ENCODE peak calls at places on chromosomes 4 and X, in seven cellular contexts. One of them, this sample, is unnamed.

GRCh38 chr4:159105063-159105414 is 2.2 kb downstream of the RAPGEF2 start:
- DNase-seq in heart right ventricle: no peak
- DNase-seq in WERI-Rb-1: peak
- DNase-seq in left lung: no peak
- DNase-seq in hepatocyte: peak
- DNase-seq in cardiac fibroblast: peak
- DNase-seq in fibroblast of pulmonary artery: peak
- DNase-seq in this sample: peak

GRCh38 chrX:9997524-9997923 is 30.4 kb downstream of the CLDN34 start:
- DNase-seq in heart right ventricle: no peak
- DNase-seq in WERI-Rb-1: no peak
- DNase-seq in left lung: no peak
- DNase-seq in hepatocyte: no peak
- DNase-seq in cardiac fibroblast: no peak
- DNase-seq in fibroblast of pulmonary artery: no peak
- DNase-seq in this sample: no peak

GRCh38 chr4:83025563-83025962 is 9.4 kb upstream of the COPS4 start:
- DNase-seq in heart right ventricle: no peak
- DNase-seq in WERI-Rb-1: no peak
- DNase-seq in left lung: no peak
- DNase-seq in hepatocyte: no peak
- DNase-seq in cardiac fibroblast: no peak
- DNase-seq in fibroblast of pulmonary artery: no peak
- DNase-seq in this sample: no peak

GRCh38 chrX:9842541-9842940 is 56.3 kb downstream of the SHROOM2 start:
- DNase-seq in heart right ventricle: no peak
- DNase-seq in WERI-Rb-1: no peak
- DNase-seq in left lung: no peak
- DNase-seq in hepatocyte: peak
- DNase-seq in cardiac fibroblast: no peak
- DNase-seq in fibroblast of pulmonary artery: no peak
- DNase-seq in this sample: no peak

GRCh38 chrX:149950681-149951080 is 12.4 kb upstream of the EOLA2 start:
- DNase-seq in heart right ventricle: peak
- DNase-seq in WERI-Rb-1: peak
- DNase-seq in left lung: no peak
- DNase-seq in hepatocyte: peak
- DNase-seq in cardiac fibroblast: peak
- DNase-seq in fibroblast of pulmonary artery: peak
- DNase-seq in this sample: peak

GRCh38 chr4:26861434-26862186 is 969 bp downstream of the STIM2 start:
- DNase-seq in heart right ventricle: peak
- DNase-seq in WERI-Rb-1: peak
- DNase-seq in left lung: peak
- DNase-seq in hepatocyte: peak
- DNase-seq in cardiac fibroblast: peak
- DNase-seq in fibroblast of pulmonary artery: peak
- DNase-seq in this sample: peak

GRCh38 chr4:959338-960139 is 13.8 kb downstream of the DGKQ start:
- DNase-seq in heart right ventricle: no peak
- DNase-seq in WERI-Rb-1: no peak
- DNase-seq in left lung: peak
- DNase-seq in hepatocyte: no peak
- DNase-seq in cardiac fibroblast: no peak
- DNase-seq in fibroblast of pulmonary artery: no peak
- DNase-seq in this sample: no peak

GRCh38 chrX:54920610-54921426 is at the start of gene TRO:
- DNase-seq in heart right ventricle: no peak
- DNase-seq in WERI-Rb-1: peak
- DNase-seq in left lung: no peak
- DNase-seq in hepatocyte: peak
- DNase-seq in cardiac fibroblast: no peak
- DNase-seq in fibroblast of pulmonary artery: no peak
- DNase-seq in this sample: no peak

GRCh38 chr4:70544279-70544870 is 26.0 kb downstream of the AMTN start:
- DNase-seq in heart right ventricle: no peak
- DNase-seq in WERI-Rb-1: no peak
- DNase-seq in left lung: no peak
- DNase-seq in hepatocyte: peak
- DNase-seq in cardiac fibroblast: peak
- DNase-seq in fibroblast of pulmonary artery: peak
- DNase-seq in this sample: peak

DNA sequence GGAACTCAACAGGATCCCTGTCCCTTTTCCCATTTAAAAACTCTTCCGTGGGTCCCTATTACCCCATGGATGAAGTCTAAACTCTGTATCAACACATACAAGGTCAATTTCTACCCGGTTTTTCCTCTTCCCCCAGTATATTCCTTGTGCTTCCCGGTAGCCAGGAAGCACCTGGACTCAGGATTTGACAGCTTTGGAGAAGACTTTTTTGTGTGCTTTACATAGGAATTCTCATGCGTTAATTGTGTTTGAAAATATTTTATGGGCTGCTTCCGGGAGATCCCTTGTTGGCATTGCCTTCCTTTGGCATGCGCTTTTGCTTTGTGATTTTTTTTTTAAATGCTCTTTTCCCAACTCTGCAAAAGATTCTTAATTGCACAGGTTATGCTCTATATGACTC is 7.2 kb downstream of the SMS start:
- DNase-seq in heart right ventricle: no peak
- DNase-seq in WERI-Rb-1: no peak
- DNase-seq in left lung: no peak
- DNase-seq in hepatocyte: no peak
- DNase-seq in cardiac fibroblast: no peak
- DNase-seq in fibroblast of pulmonary artery: no peak
- DNase-seq in this sample: no peak
- H3K4me3 ChIP-seq in heart right ventricle: no peak
- H3K4me3 ChIP-seq in WERI-Rb-1: no peak
- H3K4me3 ChIP-seq in left lung: no peak
- H3K4me3 ChIP-seq in hepatocyte: no peak
- H3K4me3 ChIP-seq in cardiac fibroblast: no peak
- H3K4me3 ChIP-seq in fibroblast of pulmonary artery: no peak
- H3K4me3 ChIP-seq in this sample: no peak

GRCh38 chr4:146637853-146638800 is 566 bp upstream of the POU4F2 start:
- DNase-seq in heart right ventricle: no peak
- DNase-seq in WERI-Rb-1: peak
- DNase-seq in left lung: peak
- DNase-seq in hepatocyte: no peak
- DNase-seq in cardiac fibroblast: no peak
- DNase-seq in fibroblast of pulmonary artery: no peak
- DNase-seq in this sample: no peak
- H3K4me3 ChIP-seq in heart right ventricle: no peak
- H3K4me3 ChIP-seq in WERI-Rb-1: peak
- H3K4me3 ChIP-seq in left lung: no peak
- H3K4me3 ChIP-seq in hepatocyte: no peak
- H3K4me3 ChIP-seq in cardiac fibroblast: no peak
- H3K4me3 ChIP-seq in fibroblast of pulmonary artery: no peak
- H3K4me3 ChIP-seq in this sample: no peak

DNA sequence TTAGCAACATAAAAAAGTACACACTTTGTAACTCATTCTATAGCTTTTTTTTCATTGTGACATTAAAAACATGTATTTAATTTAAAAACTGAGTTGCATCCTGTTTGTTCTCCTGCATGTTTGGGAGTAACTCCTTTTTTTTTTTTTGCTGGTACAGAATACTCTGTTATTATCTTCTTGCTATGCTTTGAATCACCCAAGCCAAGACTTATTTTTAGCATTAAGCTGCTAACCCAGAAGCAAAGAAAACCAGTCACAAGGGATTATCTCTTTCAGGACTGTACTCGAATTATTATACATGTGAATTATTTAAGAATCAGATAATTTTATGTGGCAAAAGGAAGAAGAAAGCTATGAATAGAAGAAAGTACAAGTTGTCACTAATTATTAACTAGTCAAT is 194.9 kb downstream of the ADAMTS3 start:
- DNase-seq in heart right ventricle: no peak
- DNase-seq in WERI-Rb-1: no peak
- DNase-seq in left lung: no peak
- DNase-seq in hepatocyte: no peak
- DNase-seq in cardiac fibroblast: no peak
- DNase-seq in fibroblast of pulmonary artery: no peak
- DNase-seq in this sample: no peak
- H3K4me3 ChIP-seq in heart right ventricle: no peak
- H3K4me3 ChIP-seq in WERI-Rb-1: no peak
- H3K4me3 ChIP-seq in left lung: no peak
- H3K4me3 ChIP-seq in hepatocyte: no peak
- H3K4me3 ChIP-seq in cardiac fibroblast: no peak
- H3K4me3 ChIP-seq in fibroblast of pulmonary artery: no peak
- H3K4me3 ChIP-seq in this sample: no peak

GRCh38 chrX:129658429-129658828 is 3.7 kb upstream of the APLN start:
- DNase-seq in heart right ventricle: no peak
- DNase-seq in WERI-Rb-1: no peak
- DNase-seq in left lung: no peak
- DNase-seq in hepatocyte: no peak
- DNase-seq in cardiac fibroblast: no peak
- DNase-seq in fibroblast of pulmonary artery: no peak
- DNase-seq in this sample: no peak

GRCh38 chrX:129654652-129655546 is at the start of gene APLN:
- DNase-seq in heart right ventricle: peak
- DNase-seq in WERI-Rb-1: peak
- DNase-seq in left lung: peak
- DNase-seq in hepatocyte: peak
- DNase-seq in cardiac fibroblast: peak
- DNase-seq in fibroblast of pulmonary artery: peak
- DNase-seq in this sample: peak

GRCh38 chrX:129653181-129653984 is 1.4 kb downstream of the APLN start:
- DNase-seq in heart right ventricle: no peak
- DNase-seq in WERI-Rb-1: no peak
- DNase-seq in left lung: no peak
- DNase-seq in hepatocyte: no peak
- DNase-seq in cardiac fibroblast: no peak
- DNase-seq in fibroblast of pulmonary artery: no peak
- DNase-seq in this sample: no peak

GRCh38 chrX:129653985-129654651 is 638 bp downstream of the APLN start:
- DNase-seq in heart right ventricle: no peak
- DNase-seq in WERI-Rb-1: peak
- DNase-seq in left lung: peak
- DNase-seq in hepatocyte: peak
- DNase-seq in cardiac fibroblast: no peak
- DNase-seq in fibroblast of pulmonary artery: no peak
- DNase-seq in this sample: no peak

DNA sequence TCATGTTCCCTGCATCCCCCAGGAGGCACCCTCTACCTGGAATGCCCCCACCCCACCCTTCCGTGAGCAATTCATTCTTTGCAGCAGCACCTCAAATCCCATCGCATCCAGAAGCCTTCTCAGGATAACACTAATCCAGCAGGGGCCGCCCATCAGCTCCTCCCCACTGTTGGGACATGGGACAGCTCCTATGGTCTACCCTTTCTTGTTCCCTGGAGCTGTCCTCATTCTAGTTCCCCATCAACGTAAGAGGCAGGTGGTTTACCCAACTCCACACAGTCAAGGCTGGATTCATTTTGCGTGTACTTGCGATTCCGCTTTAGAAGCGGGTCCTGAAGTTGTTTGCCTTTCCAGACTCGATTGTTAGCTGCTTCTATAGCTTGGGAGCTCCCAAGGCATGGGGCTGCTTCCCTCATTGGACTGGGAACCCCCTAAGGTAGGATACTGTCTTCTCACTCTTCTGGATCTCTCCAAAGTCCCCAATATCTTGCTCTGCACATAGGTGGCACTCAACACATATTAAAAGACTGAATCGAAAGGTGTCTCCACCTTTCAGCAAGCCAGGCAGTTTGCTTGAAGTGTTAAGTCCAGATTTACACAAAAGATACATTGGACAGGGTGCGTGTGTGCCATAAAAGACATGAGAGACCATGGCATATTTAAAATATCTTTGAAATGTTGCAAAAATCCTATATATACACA is 942 bp upstream of the APLN start:
- DNase-seq in heart right ventricle: no peak
- DNase-seq in WERI-Rb-1: peak
- DNase-seq in left lung: no peak
- DNase-seq in hepatocyte: no peak
- DNase-seq in cardiac fibroblast: no peak
- DNase-seq in fibroblast of pulmonary artery: no peak
- DNase-seq in this sample: peak
- H3K4me3 ChIP-seq in heart right ventricle: no peak
- H3K4me3 ChIP-seq in WERI-Rb-1: peak
- H3K4me3 ChIP-seq in left lung: no peak
- H3K4me3 ChIP-seq in hepatocyte: no peak
- H3K4me3 ChIP-seq in cardiac fibroblast: no peak
- H3K4me3 ChIP-seq in fibroblast of pulmonary artery: no peak
- H3K4me3 ChIP-seq in this sample: no peak